ENCODE peak calls at places on chromosomes 2 and 18, in nine cellular contexts. U, C, R, N, I, Q, Z, W and K are unnamed samples.

GRCh38 chr2:218374795-218375194 is 7.3 kb upstream of the SLC11A1 start:
- DNase-seq in Q (no peak), Z (no peak), W (no peak), N (no peak), U (peak), C (no peak), R (no peak), I (no peak), K (no peak)

GRCh38 chr2:40367652-40368051 is 84.2 kb downstream of the SLC8A1 start:
- DNase-seq in Z (no peak), U (peak), I (peak), R (peak), N (no peak), Q (no peak), W (no peak), C (no peak), K (no peak)

GRCh38 chr2:100012575-100012974 is 129.8 kb downstream of the AFF3 start:
- DNase-seq in W (no peak), C (no peak), Z (no peak), R (no peak), I (no peak), U (no peak), N (no peak), Q (no peak), K (no peak)

GRCh38 chr2:74037379-74037860 is 52.7 kb downstream of the TET3 start:
- DNase-seq in U (no peak), I (peak), N (no peak), Z (peak), C (no peak), R (peak), Q (no peak), W (peak), K (no peak)

GRCh38 chr2:28868611-28869010 is 1.5 kb downstream of the TRMT61B start:
- DNase-seq in I (peak), C (no peak), W (no peak), Q (no peak), Z (no peak), U (no peak), R (peak), N (no peak), K (no peak)

GRCh38 chr18:78647018-78647417 is 332.6 kb upstream of the SALL3 start:
- DNase-seq in I (no peak), U (no peak), C (no peak), Z (no peak), N (no peak), Q (no peak), R (no peak), W (no peak), K (no peak)

GRCh38 chr2:64393611-64394010 is 60.4 kb upstream of the LGALSL start:
- DNase-seq in Q (no peak), R (peak), C (no peak), Z (no peak), N (no peak), W (no peak), I (no peak), U (no peak), K (no peak)

GRCh38 chr2:27057184-27057583 is 5.7 kb downstream of the AGBL5 start:
- DNase-seq in Q (no peak), I (no peak), W (no peak), N (no peak), R (no peak), U (no peak), C (no peak), Z (no peak), K (no peak)

GRCh38 chr2:239213420-239214101 is 187.3 kb downstream of the HDAC4 start:
- DNase-seq in Q (no peak), C (no peak), W (no peak), Z (no peak), R (no peak), U (no peak), I (no peak), N (no peak), K (no peak)

GRCh38 chr18:46481048-46481846 is 175.8 kb downstream of the LOXHD1 start:
- DNase-seq in W (peak), Z (peak), N (peak), U (peak), Q (peak), R (peak), I (peak), C (peak), K (no peak)

GRCh38 chr18:72152935-72153334 is 391.2 kb downstream of the CBLN2 start:
- DNase-seq in W (no peak), R (no peak), Q (no peak), I (no peak), U (no peak), Z (no peak), C (no peak), N (no peak), K (no peak)

GRCh38 chr2:9852881-9853280 is 9.6 kb downstream of the TAF1B start:
- DNase-seq in W (no peak), C (no peak), N (no peak), U (no peak), R (no peak), Q (no peak), Z (no peak), I (no peak), K (no peak)

GRCh38 chr2:84065857-84066256 is 393.2 kb downstream of the SUCLG1 start:
- DNase-seq in W (no peak), U (no peak), R (no peak), Q (no peak), I (no peak), Z (no peak), C (no peak), N (no peak), K (no peak)

GRCh38 chr2:237181844-237182243 is 96.2 kb downstream of the COPS8 start:
- DNase-seq in I (peak), N (no peak), C (no peak), R (no peak), U (peak), Q (no peak), Z (no peak), W (no peak), K (no peak)

GRCh38 chr2:586518-587370 is 90.5 kb downstream of the TMEM18 start:
- DNase-seq in I (no peak), C (peak), Z (no peak), Q (no peak), W (no peak), U (no peak), R (no peak), N (no peak), K (no peak)

GRCh38 chr2:161173541-161174194 is 13.4 kb downstream of the TANK start:
- DNase-seq in U (no peak), Q (no peak), W (no peak), N (no peak), Z (no peak), C (no peak), R (no peak), I (no peak), K (no peak)

GRCh38 chr2:240624011-240624949 is 1.0 kb upstream of the GPR35 start:
- DNase-seq in C (no peak), N (no peak), U (no peak), R (no peak), Q (peak), Z (no peak), W (no peak), I (no peak), K (peak)

GRCh38 chr2:47561906-47562305 is 158.9 kb downstream of the MSH2 start:
- DNase-seq in W (no peak), C (no peak), R (no peak), Q (no peak), Z (no peak), U (peak), I (no peak), N (no peak), K (no peak)

GRCh38 chr2:96471772-96472171 is 33.4 kb downstream of the NEURL3 start:
- DNase-seq in R (no peak), I (no peak), W (no peak), C (no peak), Z (no peak), N (no peak), U (no peak), Q (no peak), K (no peak)

GRCh38 chr18:48922801-48923730 is 27.7 kb downstream of the SMAD7 start:
- DNase-seq in C (no peak), Z (no peak), R (no peak), Q (no peak), U (no peak), I (peak), W (no peak), N (no peak), K (peak)

GRCh38 chr2:240468300-240469238 is 33.1 kb downstream of the GPC1 start:
- DNase-seq in N (no peak), W (no peak), R (no peak), Q (no peak), Z (no peak), I (no peak), U (no peak), C (no peak), K (peak)

GRCh38 chr2:111990856-111991255 is 64.2 kb upstream of the TMEM87B start:
- DNase-seq in R (no peak), I (peak), Z (no peak), N (no peak), Q (no peak), C (no peak), U (no peak), W (no peak), K (no peak)

GRCh38 chr18:63365909-63366269 is 1.1 kb downstream of the KDSR start:
- DNase-seq in N (no peak), I (peak), Z (peak), R (peak), Q (no peak), U (peak), W (peak), C (peak), K (no peak)

GRCh38 chr2:28185881-28186280 is 206.8 kb upstream of the FOSL2 start:
- DNase-seq in Z (no peak), W (no peak), C (no peak), U (peak), R (no peak), Q (no peak), N (no peak), I (peak), K (no peak)

GRCh38 chr18:26655010-26655613 is 106.8 kb upstream of the KCTD1 start:
- DNase-seq in N (peak), U (peak), I (peak), Q (no peak), R (peak), W (no peak), C (peak), Z (no peak), K (no peak)

GRCh38 chr2:57497489-57498096 is 549.0 kb upstream of the VRK2 start:
- DNase-seq in Q (no peak), C (peak), I (peak), W (peak), R (peak), N (peak), U (peak), Z (peak), K (peak)

GRCh38 chr2:128016620-128017019 is 11.2 kb downstream of the SAP130 start:
- DNase-seq in N (no peak), Z (no peak), R (no peak), Q (no peak), I (no peak), W (no peak), C (no peak), U (no peak), K (no peak)